ENCODE peak calls at places on chromosomes 6 and 20, in four cellular contexts. Z is aorta, N is nephron progenitor cell, X is neuronal stem cell. P is an unnamed sample.

GRCh38 chr6:170261643-170262480 is 29.0 kb downstream of the DLL1 start:
- DNase-seq in Z (peak), N (no peak), X (no peak), P (no peak)

GRCh38 chr6:150169609-150170008 is 26.8 kb downstream of the PPP1R14C start:
- DNase-seq in Z (no peak), N (no peak), X (no peak), P (no peak)

GRCh38 chr20:47206962-47207641 is 149.4 kb downstream of the ZMYND8 start:
- DNase-seq in Z (no peak), N (no peak), X (peak), P (no peak)

GRCh38 chr6:148179786-148180185 is 162.9 kb upstream of the SASH1 start:
- DNase-seq in Z (no peak), N (no peak), X (no peak), P (no peak)

GRCh38 chr20:32966382-32966781 is 37.9 kb downstream of the SUN5 start:
- DNase-seq in Z (no peak), N (no peak), X (no peak), P (no peak)

GRCh38 chr6:18823782-18824386 is 436.7 kb downstream of the RNF144B start:
- DNase-seq in Z (no peak), N (peak), X (no peak), P (peak)

GRCh38 chr20:46939031-46939430 is 44.4 kb downstream of the EYA2 start:
- DNase-seq in Z (no peak), N (no peak), X (no peak), P (no peak)

GRCh38 chr6:78910611-78911134 is 43.3 kb downstream of the IRAK1BP1 start:
- DNase-seq in Z (peak), N (peak), X (peak), P (peak)

GRCh38 chr6:1322725-1323219 is 10.9 kb downstream of the FOXQ1 start:
- DNase-seq in Z (no peak), N (no peak), X (no peak), P (no peak)

GRCh38 chr6:85078071-85078470 is 313.7 kb upstream of the TBX18 start:
- DNase-seq in Z (no peak), N (no peak), X (no peak), P (no peak)

GRCh38 chr6:69835414-69836179 is 30.8 kb upstream of the COL19A1 start:
- DNase-seq in Z (no peak), N (peak), X (peak), P (no peak)

GRCh38 chr6:15533379-15534044 is 129.3 kb downstream of the DTNBP1 start:
- DNase-seq in Z (no peak), N (no peak), X (no peak), P (no peak)

P was measured in Right ventricle myocardium inferior.